ENCODE peak calls at places on chromosomes 11 and 22, in eight cellular contexts. One of them, this sample, is unnamed. For H3K4me1, the result is how much of the 10 kb centered on the place peaks cover.

GRCh38 chr11:126146454-126147192 is 64.8 kb downstream of the RPUSD4 start:
- DNase-seq in neuronal stem cell: peak
- DNase-seq in right lobe of liver: no peak
- DNase-seq in body of pancreas: no peak
- DNase-seq in GM23338: peak
- DNase-seq in IMR-90: no peak
- DNase-seq in aorta: peak
- DNase-seq in Karpas-422: peak
- DNase-seq in this sample: no peak

GRCh38 chr11:27754035-27755017 is 54.1 kb upstream of the BDNF start:
- DNase-seq in neuronal stem cell: no peak
- DNase-seq in right lobe of liver: no peak
- DNase-seq in body of pancreas: no peak
- DNase-seq in GM23338: no peak
- DNase-seq in IMR-90: peak
- DNase-seq in aorta: no peak
- DNase-seq in Karpas-422: peak
- DNase-seq in this sample: peak

GRCh38 chr11:125802387-125802786 is 14.5 kb downstream of the PATE3 start:
- DNase-seq in neuronal stem cell: no peak
- DNase-seq in right lobe of liver: no peak
- DNase-seq in body of pancreas: no peak
- DNase-seq in GM23338: no peak
- DNase-seq in IMR-90: no peak
- DNase-seq in aorta: no peak
- DNase-seq in Karpas-422: no peak
- DNase-seq in this sample: no peak

GRCh38 chr11:128735935-128736610 is 42.2 kb downstream of the FLI1 start:
- DNase-seq in neuronal stem cell: no peak
- DNase-seq in right lobe of liver: no peak
- DNase-seq in body of pancreas: no peak
- DNase-seq in GM23338: no peak
- DNase-seq in IMR-90: no peak
- DNase-seq in aorta: no peak
- DNase-seq in Karpas-422: no peak
- DNase-seq in this sample: no peak

GRCh38 chr22:46308283-46308988 is 11.8 kb downstream of the GTSE1 start:
- DNase-seq in neuronal stem cell: no peak
- DNase-seq in right lobe of liver: no peak
- DNase-seq in body of pancreas: no peak
- DNase-seq in GM23338: no peak
- DNase-seq in IMR-90: no peak
- DNase-seq in aorta: peak
- DNase-seq in Karpas-422: no peak
- DNase-seq in this sample: no peak

GRCh38 chr11:119315139-119316016 is 1.6 kb downstream of the MCAM start:
- DNase-seq in neuronal stem cell: no peak
- DNase-seq in right lobe of liver: peak
- DNase-seq in body of pancreas: peak
- DNase-seq in GM23338: peak
- DNase-seq in IMR-90: no peak
- DNase-seq in aorta: peak
- DNase-seq in Karpas-422: peak
- DNase-seq in this sample: peak

GRCh38 chr11:88179966-88180629 is 4.9 kb upstream of the RAB38 start:
- DNase-seq in neuronal stem cell: no peak
- DNase-seq in right lobe of liver: no peak
- DNase-seq in body of pancreas: no peak
- DNase-seq in GM23338: no peak
- DNase-seq in IMR-90: peak
- DNase-seq in aorta: no peak
- DNase-seq in Karpas-422: no peak
- DNase-seq in this sample: no peak

GRCh38 chr11:15826826-15827225 is 529.5 kb downstream of the SOX6 start:
- DNase-seq in neuronal stem cell: peak
- DNase-seq in right lobe of liver: peak
- DNase-seq in body of pancreas: peak
- DNase-seq in GM23338: peak
- DNase-seq in IMR-90: no peak
- DNase-seq in aorta: peak
- DNase-seq in Karpas-422: peak
- DNase-seq in this sample: peak

GRCh38 chr22:47609653-47610052 is 847.2 kb downstream of the TBC1D22A start:
- DNase-seq in neuronal stem cell: no peak
- DNase-seq in right lobe of liver: peak
- DNase-seq in body of pancreas: no peak
- DNase-seq in GM23338: no peak
- DNase-seq in IMR-90: no peak
- DNase-seq in aorta: no peak
- DNase-seq in Karpas-422: no peak
- DNase-seq in this sample: no peak

GRCh38 chr11:10095412-10096207 is 198.4 kb downstream of the SBF2 start:
- DNase-seq in neuronal stem cell: no peak
- DNase-seq in right lobe of liver: no peak
- DNase-seq in body of pancreas: no peak
- DNase-seq in GM23338: no peak
- DNase-seq in IMR-90: no peak
- DNase-seq in aorta: no peak
- DNase-seq in Karpas-422: no peak
- DNase-seq in this sample: no peak

GRCh38 chr22:41028841-41029240 is 63.6 kb upstream of the EP300 start:
- DNase-seq in neuronal stem cell: no peak
- DNase-seq in right lobe of liver: no peak
- DNase-seq in body of pancreas: no peak
- DNase-seq in GM23338: no peak
- DNase-seq in IMR-90: peak
- DNase-seq in aorta: no peak
- DNase-seq in Karpas-422: no peak
- DNase-seq in this sample: no peak

GRCh38 chr11:94746721-94747120 is 21.4 kb upstream of the AMOTL1 start:
- DNase-seq in neuronal stem cell: no peak
- DNase-seq in right lobe of liver: no peak
- DNase-seq in body of pancreas: peak
- DNase-seq in GM23338: no peak
- DNase-seq in IMR-90: no peak
- DNase-seq in aorta: no peak
- DNase-seq in Karpas-422: no peak
- DNase-seq in this sample: no peak

GRCh38 chr22:35191412-35191811 is 65.9 kb upstream of the HMGXB4 start:
- DNase-seq in neuronal stem cell: no peak
- DNase-seq in right lobe of liver: no peak
- DNase-seq in body of pancreas: peak
- DNase-seq in GM23338: no peak
- DNase-seq in IMR-90: peak
- DNase-seq in aorta: no peak
- DNase-seq in Karpas-422: no peak
- DNase-seq in this sample: peak

GRCh38 chr11:61535998-61536675 is 27.6 kb downstream of the LRRC10B start:
- DNase-seq in neuronal stem cell: no peak
- DNase-seq in right lobe of liver: no peak
- DNase-seq in body of pancreas: no peak
- DNase-seq in GM23338: no peak
- DNase-seq in IMR-90: no peak
- DNase-seq in aorta: no peak
- DNase-seq in Karpas-422: no peak
- DNase-seq in this sample: no peak

GRCh38 chr11:61533401-61533800 is 24.9 kb downstream of the LRRC10B start:
- DNase-seq in neuronal stem cell: no peak
- DNase-seq in right lobe of liver: no peak
- DNase-seq in body of pancreas: peak
- DNase-seq in GM23338: no peak
- DNase-seq in IMR-90: no peak
- DNase-seq in aorta: no peak
- DNase-seq in Karpas-422: no peak
- DNase-seq in this sample: no peak

GRCh38 chr11:61533039-61533375 is 24.5 kb downstream of the LRRC10B start:
- DNase-seq in neuronal stem cell: no peak
- DNase-seq in right lobe of liver: no peak
- DNase-seq in body of pancreas: no peak
- DNase-seq in GM23338: no peak
- DNase-seq in IMR-90: no peak
- DNase-seq in aorta: no peak
- DNase-seq in Karpas-422: no peak
- DNase-seq in this sample: no peak

GRCh38 chr11:61534901-61535839 is 26.6 kb downstream of the LRRC10B start:
- DNase-seq in neuronal stem cell: no peak
- DNase-seq in right lobe of liver: no peak
- DNase-seq in body of pancreas: no peak
- DNase-seq in GM23338: no peak
- DNase-seq in IMR-90: no peak
- DNase-seq in aorta: no peak
- DNase-seq in Karpas-422: no peak
- DNase-seq in this sample: no peak

DNA sequence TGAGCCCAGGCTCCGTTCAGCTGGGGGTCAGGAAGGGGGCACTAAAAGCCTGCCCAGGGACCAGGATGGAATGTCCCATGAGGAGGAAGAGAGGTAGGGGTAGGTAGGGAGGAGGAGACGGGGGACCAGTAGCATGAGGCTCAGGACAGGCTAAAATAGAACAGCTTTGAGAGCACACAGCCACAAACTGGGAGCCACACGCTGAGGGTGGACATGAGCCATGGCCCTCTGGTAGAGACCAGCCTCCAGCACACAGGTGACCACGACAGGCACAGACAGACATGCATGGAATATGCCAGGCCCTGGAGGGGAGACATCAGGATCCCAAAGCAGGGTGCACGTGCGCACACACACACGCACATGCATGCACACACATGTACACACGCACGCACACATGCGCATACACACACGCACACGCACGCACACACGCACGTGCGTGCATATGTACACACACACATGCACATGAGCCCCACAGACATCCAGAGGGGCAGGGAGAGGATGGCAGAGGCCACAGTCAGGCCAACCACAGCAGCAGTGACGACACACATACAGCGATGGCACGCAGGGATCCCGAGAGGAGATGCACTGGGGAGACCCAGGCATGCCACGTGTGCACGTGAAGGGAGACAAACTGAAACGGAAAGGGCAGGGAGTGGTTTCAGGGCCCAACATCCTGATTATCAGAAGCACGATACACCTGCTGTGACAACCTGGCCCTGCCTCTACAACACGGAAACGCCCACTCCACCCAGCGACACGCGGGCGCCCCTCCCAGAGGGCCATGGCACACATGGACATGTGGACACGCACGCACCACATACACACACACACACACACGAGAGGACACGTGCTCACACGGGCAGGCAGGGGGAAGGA is 25.7 kb downstream of the LRRC10B start:
- DNase-seq in neuronal stem cell: no peak
- DNase-seq in right lobe of liver: no peak
- DNase-seq in body of pancreas: peak
- DNase-seq in GM23338: no peak
- DNase-seq in IMR-90: no peak
- DNase-seq in aorta: no peak
- DNase-seq in Karpas-422: no peak
- DNase-seq in this sample: no peak
- H3K27ac ChIP-seq in neuronal stem cell: no peak
- H3K27ac ChIP-seq in right lobe of liver: no peak
- H3K27ac ChIP-seq in body of pancreas: no peak
- H3K27ac ChIP-seq in GM23338: no peak
- H3K27ac ChIP-seq in IMR-90: no peak
- H3K27ac ChIP-seq in aorta: no peak
- H3K27ac ChIP-seq in Karpas-422: no peak
- H3K27ac ChIP-seq in this sample: no peak

GRCh38 chr11:68270334-68271022 is 1.3 kb downstream of the C11orf24 start:
- DNase-seq in neuronal stem cell: no peak
- DNase-seq in right lobe of liver: peak
- DNase-seq in body of pancreas: no peak
- DNase-seq in GM23338: no peak
- DNase-seq in IMR-90: no peak
- DNase-seq in aorta: no peak
- DNase-seq in Karpas-422: no peak
- DNase-seq in this sample: no peak

GRCh38 chr11:68271023-68271780 is 571 bp downstream of the C11orf24 start:
- DNase-seq in neuronal stem cell: peak
- DNase-seq in right lobe of liver: no peak
- DNase-seq in body of pancreas: peak
- DNase-seq in GM23338: peak
- DNase-seq in IMR-90: peak
- DNase-seq in aorta: no peak
- DNase-seq in Karpas-422: peak
- DNase-seq in this sample: peak

GRCh38 chr11:68273056-68273738 is 1.4 kb upstream of the C11orf24 start:
- DNase-seq in neuronal stem cell: no peak
- DNase-seq in right lobe of liver: no peak
- DNase-seq in body of pancreas: no peak
- DNase-seq in GM23338: no peak
- DNase-seq in IMR-90: no peak
- DNase-seq in aorta: no peak
- DNase-seq in Karpas-422: peak
- DNase-seq in this sample: no peak

GRCh38 chr11:68269414-68270081 is 2.2 kb downstream of the C11orf24 start:
- DNase-seq in neuronal stem cell: no peak
- DNase-seq in right lobe of liver: no peak
- DNase-seq in body of pancreas: no peak
- DNase-seq in GM23338: no peak
- DNase-seq in IMR-90: peak
- DNase-seq in aorta: no peak
- DNase-seq in Karpas-422: no peak
- DNase-seq in this sample: peak

GRCh38 chr11:68271781-68272608 is at the start of gene C11orf24:
- DNase-seq in neuronal stem cell: peak
- DNase-seq in right lobe of liver: peak
- DNase-seq in body of pancreas: peak
- DNase-seq in GM23338: peak
- DNase-seq in IMR-90: peak
- DNase-seq in aorta: peak
- DNase-seq in Karpas-422: peak
- DNase-seq in this sample: peak
- H3K4me1 ChIP-seq in neuronal stem cell: under half
- H3K4me1 ChIP-seq in right lobe of liver: under half
- H3K4me1 ChIP-seq in body of pancreas: under half
- H3K4me1 ChIP-seq in GM23338: under half
- H3K4me1 ChIP-seq in IMR-90: under half
- H3K4me1 ChIP-seq in aorta: under half
- H3K4me1 ChIP-seq in Karpas-422: half or more
- H3K4me1 ChIP-seq in this sample: under half

GRCh38 chr22:30357650-30358215 is 926 bp downstream of the CCDC157 start:
- DNase-seq in neuronal stem cell: no peak
- DNase-seq in right lobe of liver: no peak
- DNase-seq in body of pancreas: no peak
- DNase-seq in GM23338: peak
- DNase-seq in IMR-90: no peak
- DNase-seq in aorta: no peak
- DNase-seq in Karpas-422: no peak
- DNase-seq in this sample: no peak
- H3K4me3 ChIP-seq in neuronal stem cell: peak
- H3K4me3 ChIP-seq in right lobe of liver: no peak
- H3K4me3 ChIP-seq in body of pancreas: no peak
- H3K4me3 ChIP-seq in GM23338: peak
- H3K4me3 ChIP-seq in IMR-90: no peak
- H3K4me3 ChIP-seq in aorta: no peak
- H3K4me3 ChIP-seq in Karpas-422: no peak
- H3K4me3 ChIP-seq in this sample: no peak

DNA sequence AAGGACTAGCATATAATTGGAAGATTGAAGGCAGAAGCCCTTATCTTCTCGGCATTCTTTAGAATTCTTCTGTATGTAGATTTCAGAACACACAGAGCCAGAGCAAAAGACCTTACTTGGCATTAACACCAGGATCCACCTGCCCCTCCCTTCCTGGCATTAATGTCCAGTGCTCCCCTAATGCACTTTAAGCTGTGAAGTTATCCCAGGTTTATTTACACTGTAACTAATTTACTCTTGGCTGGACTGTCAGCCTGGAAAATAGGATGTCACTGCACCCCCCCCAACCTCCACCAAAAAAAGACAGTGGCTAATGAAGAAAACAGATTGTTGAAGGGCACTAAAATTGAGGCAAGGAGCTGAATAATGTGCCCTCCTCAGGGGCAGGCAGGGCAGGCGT is 30.1 kb downstream of the TIMP3 start:
- DNase-seq in neuronal stem cell: no peak
- DNase-seq in right lobe of liver: no peak
- DNase-seq in body of pancreas: no peak
- DNase-seq in GM23338: no peak
- DNase-seq in IMR-90: no peak
- DNase-seq in aorta: no peak
- DNase-seq in Karpas-422: no peak
- DNase-seq in this sample: no peak
- H3K27ac ChIP-seq in neuronal stem cell: no peak
- H3K27ac ChIP-seq in right lobe of liver: no peak
- H3K27ac ChIP-seq in body of pancreas: no peak
- H3K27ac ChIP-seq in GM23338: no peak
- H3K27ac ChIP-seq in IMR-90: no peak
- H3K27ac ChIP-seq in aorta: no peak
- H3K27ac ChIP-seq in Karpas-422: no peak
- H3K27ac ChIP-seq in this sample: no peak